ENCODE peak calls at places on chromosomes 2 and 18, in four cellular contexts. One of them, this sample, is unnamed.

GRCh38 chr2:56624181-56624580 is 440.4 kb downstream of the CCDC85A start:
- DNase-seq in fibroblast of lung: no peak
- DNase-seq in prostate gland: no peak
- DNase-seq in heart left ventricle: no peak
- DNase-seq in this sample: no peak

GRCh38 chr2:145100301-145100700 is 580.4 kb upstream of the ZEB2 start:
- DNase-seq in prostate gland: no peak
- DNase-seq in fibroblast of lung: no peak
- DNase-seq in heart left ventricle: no peak
- DNase-seq in this sample: no peak

GRCh38 chr2:231575612-231576256 is 16.9 kb upstream of the TEX44 start:
- DNase-seq in fibroblast of lung: no peak
- DNase-seq in prostate gland: no peak
- DNase-seq in heart left ventricle: no peak
- DNase-seq in this sample: no peak

GRCh38 chr2:66872926-66873714 is 438.2 kb downstream of the MEIS1 start:
- DNase-seq in prostate gland: no peak
- DNase-seq in heart left ventricle: no peak
- DNase-seq in fibroblast of lung: no peak
- DNase-seq in this sample: no peak

GRCh38 chr2:96537734-96538486 is 1.4 kb downstream of the ARID5A start:
- DNase-seq in prostate gland: no peak
- DNase-seq in heart left ventricle: no peak
- DNase-seq in fibroblast of lung: no peak
- DNase-seq in this sample: peak; percentile 28

GRCh38 chr18:50674307-50674706 is 114.4 kb downstream of the MAPK4 start:
- DNase-seq in prostate gland: no peak
- DNase-seq in fibroblast of lung: no peak
- DNase-seq in heart left ventricle: peak; percentile 63
- DNase-seq in this sample: no peak

GRCh38 chr2:183164111-183165015 is 40.1 kb downstream of the NUP35 start:
- DNase-seq in fibroblast of lung: peak; percentile 4
- DNase-seq in heart left ventricle: no peak
- DNase-seq in prostate gland: no peak
- DNase-seq in this sample: no peak

GRCh38 chr2:222903234-222904220 is 42.7 kb downstream of the ACSL3 start:
- DNase-seq in prostate gland: peak; percentile 16
- DNase-seq in fibroblast of lung: peak; percentile 81
- DNase-seq in heart left ventricle: no peak
- DNase-seq in this sample: peak; percentile 63

GRCh38 chr2:157497603-157498314 is 53.9 kb upstream of the CYTIP start:
- DNase-seq in fibroblast of lung: peak; percentile 58
- DNase-seq in heart left ventricle: no peak
- DNase-seq in prostate gland: no peak
- DNase-seq in this sample: no peak

GRCh38 chr2:168350380-168350779 is 103.0 kb upstream of the STK39 start:
- DNase-seq in fibroblast of lung: no peak
- DNase-seq in heart left ventricle: no peak
- DNase-seq in prostate gland: no peak
- DNase-seq in this sample: no peak

GRCh38 chr2:234879671-234880455 is 72.0 kb upstream of the SH3BP4 start:
- DNase-seq in heart left ventricle: no peak
- DNase-seq in fibroblast of lung: peak; percentile 91
- DNase-seq in prostate gland: no peak
- DNase-seq in this sample: no peak

GRCh38 chr2:223477318-223477717 is 124.8 kb downstream of the SCG2 start:
- DNase-seq in prostate gland: no peak
- DNase-seq in fibroblast of lung: no peak
- DNase-seq in heart left ventricle: no peak
- DNase-seq in this sample: no peak

GRCh38 chr18:78579854-78580577 is 399.6 kb upstream of the SALL3 start:
- DNase-seq in prostate gland: no peak
- DNase-seq in heart left ventricle: no peak
- DNase-seq in fibroblast of lung: no peak
- DNase-seq in this sample: no peak

GRCh38 chr2:158714420-158714819 is 80.7 kb upstream of the DAPL1 start:
- DNase-seq in prostate gland: no peak
- DNase-seq in fibroblast of lung: no peak
- DNase-seq in heart left ventricle: no peak
- DNase-seq in this sample: no peak

GRCh38 chr2:30296496-30296895 is 65.2 kb downstream of the LBH start:
- DNase-seq in prostate gland: no peak
- DNase-seq in fibroblast of lung: no peak
- DNase-seq in heart left ventricle: no peak
- DNase-seq in this sample: no peak

GRCh38 chr2:71469403-71470398 is 16.3 kb downstream of the DYSF start:
- DNase-seq in heart left ventricle: peak; percentile 47
- DNase-seq in fibroblast of lung: no peak
- DNase-seq in prostate gland: no peak
- DNase-seq in this sample: no peak

GRCh38 chr2:232927041-232927792 is 57.2 kb downstream of the SNORC start:
- DNase-seq in prostate gland: no peak
- DNase-seq in fibroblast of lung: no peak
- DNase-seq in heart left ventricle: no peak
- DNase-seq in this sample: no peak

GRCh38 chr2:205675861-205676516 is 6.3 kb upstream of the NRP2 start:
- DNase-seq in fibroblast of lung: peak; percentile 86
- DNase-seq in heart left ventricle: no peak
- DNase-seq in prostate gland: no peak
- DNase-seq in this sample: peak; percentile 42

GRCh38 chr2:16623046-16623445 is 42.6 kb downstream of the CYRIA start:
- DNase-seq in heart left ventricle: no peak
- DNase-seq in fibroblast of lung: peak; percentile 57
- DNase-seq in prostate gland: no peak
- DNase-seq in this sample: no peak

GRCh38 chr2:16625201-16625729 is 40.4 kb downstream of the CYRIA start:
- DNase-seq in heart left ventricle: peak; percentile 46
- DNase-seq in fibroblast of lung: no peak
- DNase-seq in prostate gland: no peak
- DNase-seq in this sample: peak; percentile 58

GRCh38 chr2:16622399-16622968 is 43.1 kb downstream of the CYRIA start:
- DNase-seq in fibroblast of lung: no peak
- DNase-seq in heart left ventricle: no peak
- DNase-seq in prostate gland: no peak
- DNase-seq in this sample: no peak

GRCh38 chr2:16624419-16624745 is 41.3 kb downstream of the CYRIA start:
- DNase-seq in prostate gland: no peak
- DNase-seq in fibroblast of lung: no peak
- DNase-seq in heart left ventricle: no peak
- DNase-seq in this sample: no peak

GRCh38 chr2:16623564-16624418 is 41.8 kb downstream of the CYRIA start:
- DNase-seq in heart left ventricle: no peak
- DNase-seq in fibroblast of lung: no peak
- DNase-seq in prostate gland: no peak
- DNase-seq in this sample: no peak
- H3K4me3 ChIP-seq in heart left ventricle: no peak overlapping the region
- H3K4me3 ChIP-seq in fibroblast of lung: no peak overlapping the region
- H3K4me3 ChIP-seq in prostate gland: no peak overlapping the region
- H3K4me3 ChIP-seq in this sample: no peak overlapping the region

GRCh38 chr18:55489742-55490055 is 98.3 kb downstream of the TCF4 start:
- DNase-seq in fibroblast of lung: peak; percentile 42
- DNase-seq in prostate gland: no peak
- DNase-seq in heart left ventricle: no peak
- DNase-seq in this sample: no peak
- H3K4me1 ChIP-seq in fibroblast of lung: peaks cover 6% of the 10 kb centered on the region
- H3K4me1 ChIP-seq in prostate gland: no peaks in the 10 kb centered on the region
- H3K4me1 ChIP-seq in heart left ventricle: peaks cover 37% of the 10 kb centered on the region
- H3K4me1 ChIP-seq in this sample: no peaks in the 10 kb centered on the region

DNA sequence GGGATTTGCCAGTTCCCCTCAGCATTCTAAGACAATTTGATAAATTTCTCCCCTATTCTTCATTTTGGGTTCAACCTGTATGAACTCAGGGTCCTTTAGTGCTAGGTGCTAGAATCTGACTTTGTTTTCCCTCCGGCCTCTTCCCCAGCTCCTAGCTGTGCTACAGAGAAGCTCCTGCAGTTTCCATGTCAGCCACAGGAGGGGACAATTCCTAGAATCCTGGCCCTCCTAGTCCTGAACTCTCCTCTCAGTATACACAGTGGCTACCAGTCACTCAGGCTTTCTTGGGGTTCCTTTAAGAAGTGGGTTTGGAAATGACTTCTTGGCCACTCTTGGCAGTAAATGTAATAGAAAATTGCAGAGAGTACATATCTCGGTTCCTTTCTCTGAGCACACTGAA is 4.9 kb upstream of the CHST10 start:
- DNase-seq in heart left ventricle: no peak
- DNase-seq in fibroblast of lung: peak; percentile 33
- DNase-seq in prostate gland: no peak
- DNase-seq in this sample: peak; percentile 72
- TF ChIP-seq CTCF in heart left ventricle: peak; percentile 59
- TF ChIP-seq CTCF in fibroblast of lung: peak; percentile 71
- TF ChIP-seq CTCF in prostate gland: no peak
- TF ChIP-seq CTCF in this sample: peak; percentile 34

DNA sequence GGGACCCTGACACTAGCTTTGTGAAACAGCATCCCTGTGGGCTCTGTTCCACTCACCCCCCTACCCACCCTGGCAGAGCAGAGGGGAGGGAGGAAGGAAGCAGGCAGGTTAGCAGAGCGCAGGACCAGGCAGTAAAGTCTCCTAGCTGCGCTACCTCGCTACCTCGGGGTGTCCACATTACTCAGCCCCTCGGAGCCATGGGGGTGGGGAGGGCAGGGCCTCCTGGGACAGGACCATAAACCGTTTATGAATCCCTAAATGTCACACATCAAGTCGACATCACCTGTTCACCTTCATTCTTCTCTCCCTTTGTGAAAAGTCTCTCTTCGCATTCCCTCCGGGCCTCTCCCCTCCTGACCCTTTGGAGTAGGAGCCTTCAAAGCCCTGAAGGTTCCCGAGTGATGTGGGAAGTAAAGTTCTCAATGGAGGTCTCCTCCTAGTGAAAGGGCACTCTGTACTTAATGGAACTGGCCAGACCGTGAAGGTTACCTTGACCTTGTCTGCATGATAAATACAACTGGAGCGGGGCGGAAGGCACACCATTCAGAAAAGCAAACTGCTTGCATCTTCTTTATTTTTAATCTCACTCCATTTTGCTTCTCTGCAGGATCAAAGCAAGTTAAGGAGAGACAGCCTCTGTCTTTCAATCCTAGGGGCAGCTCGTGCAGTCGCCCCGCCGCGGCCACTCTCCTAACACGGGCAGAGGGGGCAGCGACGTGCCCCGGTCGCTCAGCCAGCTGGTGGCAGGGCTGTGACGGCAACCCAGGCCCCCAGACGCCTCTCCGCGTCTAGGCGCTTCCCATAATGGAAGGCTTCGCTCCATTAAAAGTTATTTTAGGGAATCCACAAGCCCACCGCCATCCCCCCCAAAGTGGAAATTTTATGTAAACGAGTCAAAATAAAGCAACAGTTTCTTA is 23.8 kb upstream of the SMAD7 start:
- DNase-seq in fibroblast of lung: no peak
- DNase-seq in heart left ventricle: no peak
- DNase-seq in prostate gland: no peak
- DNase-seq in this sample: no peak
- H3K4me3 ChIP-seq in fibroblast of lung: peak overlapping the region; percentile 45
- H3K4me3 ChIP-seq in heart left ventricle: peak overlapping the region; percentile 82
- H3K4me3 ChIP-seq in prostate gland: peak overlapping the region; percentile 63
- H3K4me3 ChIP-seq in this sample: peak overlapping the region; percentile 76

GRCh38 chr2:192064459-192064858 is 130.3 kb downstream of the TMEFF2 start:
- DNase-seq in prostate gland: no peak
- DNase-seq in heart left ventricle: no peak
- DNase-seq in fibroblast of lung: no peak
- DNase-seq in this sample: no peak
- H3K4me1 ChIP-seq in prostate gland: no peaks in the 10 kb centered on the region
- H3K4me1 ChIP-seq in heart left ventricle: no peaks in the 10 kb centered on the region
- H3K4me1 ChIP-seq in fibroblast of lung: no peaks in the 10 kb centered on the region
- H3K4me1 ChIP-seq in this sample: no peaks in the 10 kb centered on the region

GRCh38 chr2:131105156-131105949 is at the start of gene PLEKHB2:
- DNase-seq in fibroblast of lung: peak; percentile 88
- DNase-seq in prostate gland: peak; percentile 85
- DNase-seq in heart left ventricle: peak; percentile 95
- DNase-seq in this sample: peak; percentile 95
- TF ChIP-seq CTCF in fibroblast of lung: no peak
- TF ChIP-seq CTCF in prostate gland: peak; percentile 45
- TF ChIP-seq CTCF in heart left ventricle: no peak
- TF ChIP-seq CTCF in this sample: peak; percentile 25

DNA sequence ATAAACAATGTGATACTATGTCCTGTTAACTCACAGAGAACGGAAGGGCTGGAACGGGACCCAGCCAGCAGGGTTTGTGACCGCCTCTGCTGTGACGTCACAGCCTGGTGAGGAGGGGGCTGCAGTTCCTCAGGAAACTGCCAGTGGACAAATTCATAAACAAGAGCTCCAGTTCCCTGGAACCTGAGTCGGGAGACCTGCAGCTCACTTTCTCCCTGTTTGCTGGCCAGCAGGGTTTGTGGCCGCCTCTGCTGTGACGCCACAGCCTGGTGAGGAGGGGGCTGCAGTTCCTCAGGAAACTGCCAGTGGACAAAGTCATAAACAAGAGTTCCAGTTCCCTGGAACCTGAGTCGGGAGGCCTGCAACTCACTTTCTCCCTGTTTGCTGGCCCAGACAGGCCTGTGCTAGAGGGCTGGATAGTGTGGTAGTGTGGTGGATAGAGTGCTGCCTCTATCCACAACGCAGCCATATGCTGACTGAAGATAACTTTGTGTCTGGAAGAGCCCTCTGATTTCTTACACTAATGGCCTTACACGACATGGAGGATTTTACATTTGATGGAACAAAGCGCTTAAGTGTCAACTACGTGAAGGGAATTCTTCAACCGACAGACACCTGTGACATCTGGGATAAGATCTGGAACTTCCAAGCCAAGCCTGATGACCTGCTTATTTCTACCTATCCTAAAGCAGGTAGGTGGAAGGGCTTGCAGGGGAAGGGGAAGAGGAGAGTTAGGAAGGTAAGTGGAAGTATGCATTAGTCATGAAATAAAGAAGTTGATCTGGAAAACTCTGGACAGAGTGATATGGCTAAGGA is at the start of gene SULT1C4:
- DNase-seq in heart left ventricle: peak; percentile 76
- DNase-seq in prostate gland: peak; percentile 16
- DNase-seq in fibroblast of lung: peak; percentile 53
- DNase-seq in this sample: peak; percentile 59
- H3K4me3 ChIP-seq in heart left ventricle: peak within 1 kb of the TSS; percentile 55
- H3K4me3 ChIP-seq in prostate gland: peak within 1 kb of the TSS; percentile 13
- H3K4me3 ChIP-seq in fibroblast of lung: no peak within 1 kb of the TSS
- H3K4me3 ChIP-seq in this sample: peak within 1 kb of the TSS; percentile 40

DNA sequence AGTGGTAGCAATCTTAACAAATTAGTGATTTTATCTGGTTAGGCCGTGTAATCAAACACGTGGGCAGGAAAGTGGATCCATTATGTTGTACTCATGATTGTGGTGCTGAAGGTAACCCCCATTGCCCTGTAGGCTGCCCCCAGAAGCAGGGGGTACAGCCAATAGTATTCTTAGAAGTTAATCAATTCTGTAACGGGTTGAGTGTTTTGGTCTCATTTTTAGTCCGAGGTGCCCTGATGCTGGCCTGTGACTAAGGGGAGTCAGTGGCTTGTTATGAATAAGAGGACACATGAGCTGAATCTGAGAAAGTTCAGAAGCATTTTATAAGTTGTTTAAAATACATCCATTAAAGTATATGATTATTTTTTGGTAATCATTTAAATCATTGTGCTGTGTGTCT is 8.6 kb downstream of the EPAS1 start:
- DNase-seq in prostate gland: no peak
- DNase-seq in heart left ventricle: no peak
- DNase-seq in fibroblast of lung: no peak
- DNase-seq in this sample: no peak
- H3K4me1 ChIP-seq in prostate gland: peaks cover 21% of the 10 kb centered on the region
- H3K4me1 ChIP-seq in heart left ventricle: peaks cover 99% of the 10 kb centered on the region
- H3K4me1 ChIP-seq in fibroblast of lung: peaks cover 20% of the 10 kb centered on the region
- H3K4me1 ChIP-seq in this sample: peaks cover 38% of the 10 kb centered on the region

GRCh38 chr2:86087936-86088850 is 17.5 kb downstream of the POLR1A start:
- DNase-seq in fibroblast of lung: no peak
- DNase-seq in prostate gland: no peak
- DNase-seq in heart left ventricle: no peak
- DNase-seq in this sample: no peak
- TF ChIP-seq CTCF in fibroblast of lung: peak; percentile 40
- TF ChIP-seq CTCF in prostate gland: no peak
- TF ChIP-seq CTCF in heart left ventricle: peak; percentile 10
- TF ChIP-seq CTCF in this sample: no peak